ENCODE peak calls at places on chromosomes 2 and 18, in five cellular contexts. J is T follicular helper cell; Z is occipital lobe; M is naive thymus-derived CD8-positive, alpha-beta T cell; O is astrocyte of the cerebellum. E is an unnamed sample.

GRCh38 chr2:149827585-149828156 is 240.1 kb upstream of the MMADHC start:
- DNase-seq in Z (no peak), O (no peak), J (no peak), M (no peak), E (no peak)

GRCh38 chr2:85134255-85135065 is 1.3 kb downstream of the TCF7L1 start:
- DNase-seq in O (peak; percentile 40), J (no peak), M (no peak), Z (no peak), E (no peak)

GRCh38 chr2:88880441-88880953 is 189.0 kb downstream of the RPIA start:
- DNase-seq in M (no peak), J (peak; percentile 3), O (peak; percentile 19), Z (peak; percentile 19), E (no peak)

GRCh38 chr2:9613291-9613690 is 17.5 kb downstream of the YWHAQ start:
- DNase-seq in Z (no peak), M (no peak), O (peak; percentile 81), J (no peak), E (no peak)

GRCh38 chr2:71783815-71784214 is 330.5 kb downstream of the DYSF start:
- DNase-seq in J (no peak), O (no peak), Z (no peak), M (no peak), E (no peak)

GRCh38 chr2:235493775-235494715 is at the start of gene AGAP1:
- DNase-seq in O (peak; percentile 61), J (no peak), Z (peak; percentile 87), M (no peak), E (no peak)

GRCh38 chr2:64328415-64328722 is 125.6 kb upstream of the LGALSL start:
- DNase-seq in Z (no peak), O (no peak), M (no peak), J (no peak), E (no peak)

GRCh38 chr2:110653861-110654260 is 24.0 kb downstream of the BUB1 start:
- DNase-seq in J (no peak), M (no peak), Z (no peak), O (no peak), E (no peak)

GRCh38 chr18:57143265-57143664 is 3.6 kb upstream of the BOD1L2 start:
- DNase-seq in M (no peak), O (no peak), J (no peak), Z (no peak), E (no peak)

GRCh38 chr2:65845442-65846182 is 413.2 kb upstream of the SPRED2 start:
- DNase-seq in O (no peak), Z (no peak), M (no peak), J (no peak), E (no peak)

E was measured in activated T-cell treated with anti-CD3 and anti-CD28 coated beads for 4 hours.